ENCODE peak calls at places on chromosomes 12 and 14, in five cellular contexts. G is astrocyte of the spinal cord; J is stimulated activated naive CD4-positive, alpha-beta T cell; P is activated CD4-positive, alpha-beta T cell treated with anti-CD3 and anti-CD28 coated beads for 24 hours; V is natural killer cell. K is an unnamed sample.

GRCh38 chr12:108425238-108425795 is 86.2 kb upstream of the CMKLR1 start:
- DNase-seq in P (no peak), V (no peak), J (no peak), G (no peak), K (no peak)

GRCh38 chr12:67698711-67699603 is 50.4 kb downstream of the DYRK2 start:
- DNase-seq in P (peak; percentile 11), J (peak; percentile 47), V (peak; percentile 31), G (peak; percentile 50), K (no peak)

GRCh38 chr12:100868487-100868886 is 73.9 kb downstream of the ANO4 start:
- DNase-seq in J (no peak), P (no peak), V (no peak), G (peak; percentile 60), K (no peak)

GRCh38 chr14:89625208-89625987 is 208.4 kb upstream of the FOXN3 start:
- DNase-seq in J (no peak), G (peak; percentile 29), V (no peak), P (no peak), K (no peak)

GRCh38 chr12:50589650-50590435 is 85.1 kb downstream of the DIP2B start:
- DNase-seq in G (peak; percentile 82), P (peak; percentile 18), V (no peak), J (peak; percentile 6), K (no peak)

GRCh38 chr14:72480465-72481243 is 413.2 kb downstream of the DPF3 start:
- DNase-seq in G (no peak), V (no peak), P (no peak), J (no peak), K (no peak)

GRCh38 chr12:49296836-49297694 is 2.1 kb downstream of the PRPH start:
- DNase-seq in G (no peak), P (peak; percentile 38), J (peak; percentile 31), V (no peak), K (peak; percentile 57)

GRCh38 chr12:116152268-116152667 is 125.2 kb downstream of the MED13L start:
- DNase-seq in G (peak; percentile 92), P (no peak), J (no peak), V (no peak), K (no peak)

GRCh38 chr14:103118019-103118662 is 5.1 kb upstream of the TNFAIP2 start:
- DNase-seq in J (no peak), P (no peak), G (no peak), V (no peak), K (peak; percentile 77)

GRCh38 chr14:80164991-80165390 is 46.3 kb downstream of the DIO2 start:
- DNase-seq in J (no peak), P (no peak), V (no peak), G (peak; percentile 63), K (no peak)

GRCh38 chr12:87086118-87086891 is 830.1 kb upstream of the MGAT4C start:
- DNase-seq in J (no peak), V (no peak), P (no peak), G (peak; percentile 20), K (no peak)

GRCh38 chr14:55699131-55700057 is 119.4 kb downstream of the KTN1 start:
- DNase-seq in P (no peak), G (peak; percentile 68), J (no peak), V (no peak), K (no peak)

GRCh38 chr12:6450869-6451347 is 934 bp upstream of the TAPBPL start:
- DNase-seq in P (no peak), V (no peak), J (peak; percentile 60), G (no peak), K (no peak)

GRCh38 chr12:88836156-88836555 is 255.9 kb upstream of the KITLG start:
- DNase-seq in V (no peak), P (no peak), G (no peak), J (no peak), K (no peak)

GRCh38 chr14:104227806-104228205 is 89.4 kb downstream of the KIF26A start:
- DNase-seq in P (no peak), V (no peak), J (no peak), G (no peak), K (no peak)

GRCh38 chr14:69990319-69990718 is 111.1 kb downstream of the SMOC1 start:
- DNase-seq in J (no peak), P (no peak), V (no peak), G (no peak), K (no peak)

GRCh38 chr14:36773136-36773540 is 111.5 kb downstream of the PAX9 start:
- DNase-seq in P (no peak), G (peak; percentile 5), V (no peak), J (no peak), K (no peak)

GRCh38 chr14:88872976-88873375 is 48.5 kb downstream of the TTC8 start:
- DNase-seq in G (no peak), V (no peak), J (no peak), P (no peak), K (no peak)

GRCh38 chr14:65168840-65169239 is 66.5 kb upstream of the MAX start:
- DNase-seq in J (no peak), P (no peak), V (no peak), G (no peak), K (no peak)

GRCh38 chr12:49932023-49932422 is 18.5 kb upstream of the AQP2 start:
- DNase-seq in V (no peak), P (no peak), G (no peak), J (no peak), K (no peak)

GRCh38 chr12:15757553-15758255 is 31.5 kb downstream of the EPS8 start:
- DNase-seq in P (no peak), V (no peak), J (no peak), G (peak; percentile 79), K (no peak)

GRCh38 chr12:114669501-114670256 is 14.3 kb downstream of the TBX3 start:
- DNase-seq in V (no peak), J (no peak), G (peak; percentile 70), P (no peak), K (no peak)

GRCh38 chr12:27785882-27786570 is 6.0 kb upstream of the MANSC4 start:
- DNase-seq in G (peak; percentile 73), V (no peak), J (no peak), P (no peak), K (no peak)

GRCh38 chr14:99596772-99597171 is 7.2 kb downstream of the CCDC85C start:
- DNase-seq in P (no peak), J (no peak), G (no peak), V (no peak), K (no peak)

GRCh38 chr14:89270439-89271227 is 146.4 kb downstream of the FOXN3 start:
- DNase-seq in P (no peak), J (no peak), G (no peak), V (no peak), K (peak; percentile 67)

GRCh38 chr12:67649165-67650126 is 901 bp downstream of the DYRK2 start:
- DNase-seq in G (peak; percentile 14), J (peak; percentile 70), V (peak; percentile 52), P (no peak), K (peak; percentile 64)

GRCh38 chr12:39620664-39621658 is 1.4 kb upstream of the ABCD2 start:
- DNase-seq in J (peak; percentile 60), P (peak; percentile 40), G (peak; percentile 21), V (no peak), K (no peak)

GRCh38 chr12:6533653-6534157 is 612 bp upstream of the GAPDH start:
- DNase-seq in J (peak; percentile 75), G (peak; percentile 92), V (no peak), P (peak; percentile 50), K (peak; percentile 76)

GRCh38 chr12:19388131-19388549 is 51.2 kb upstream of the AEBP2 start:
- DNase-seq in G (no peak), V (no peak), J (no peak), P (no peak), K (no peak)

GRCh38 chr14:104895786-104896642 is 28.7 kb upstream of the PLD4 start:
- DNase-seq in P (no peak), V (no peak), G (no peak), J (no peak), K (peak; percentile 81)

GRCh38 chr12:28079539-28079938 is 107.0 kb upstream of the PTHLH start:
- DNase-seq in J (no peak), V (no peak), P (no peak), G (no peak), K (no peak)

GRCh38 chr14:63039800-63040380 is 5.4 kb downstream of the KCNH5 start:
- DNase-seq in J (no peak), V (no peak), P (no peak), G (peak; percentile 74), K (no peak)

GRCh38 chr14:71430321-71431168 is 501.7 kb upstream of the RGS6 start:
- DNase-seq in V (no peak), P (no peak), J (no peak), G (no peak), K (no peak)